ENCODE peak calls at places on chromosome 19, in ten cellular contexts. Q is occipital lobe; S is activated CD4-positive, alpha-beta memory T cell treated with anti-CD3 and anti-CD28 coated beads, Interleukin-2, amount 10 ng/mL, durations not matched to agents 7 days and 5 days; G is astrocyte of the cerebellum; N is T-helper 2 cell treated with Interferon-gamma antibody and Interleukin-4, amounts not matched to agents 5 μg/mL and 100 μg/mL, for 36 hours; O is stimulated activated CD4-positive, alpha-beta T cell treated with anti-CD3 and anti-CD28 coated beads, Interleukin-1b, Interleukin-23, amount 100 ng/mL, for 1 hour; D is pancreas; R is cardiac muscle cell; I is uterus; U is nucleus accumbens. F is an unnamed sample.

GRCh38 chr19:34808566-34808965 is 35.6 kb upstream of the ZNF599 start:
- DNase-seq in N (no peak), G (peak), Q (no peak), R (peak), I (no peak), S (no peak), O (no peak), D (no peak), U (no peak), F (no peak)

GRCh38 chr19:41373993-41374392 is 2.3 kb upstream of the TMEM91 start:
- DNase-seq in O (no peak), S (no peak), G (peak), N (no peak), Q (peak), I (peak), U (peak), D (peak), R (peak), F (peak)

GRCh38 chr19:10166046-10166445 is 28.7 kb downstream of the DNMT1 start:
- DNase-seq in N (no peak), Q (no peak), S (no peak), U (no peak), O (no peak), I (no peak), G (no peak), R (no peak), D (no peak), F (no peak)

GRCh38 chr19:48713041-48713863 is 6.3 kb downstream of the MAMSTR start:
- DNase-seq in U (no peak), R (no peak), O (no peak), Q (no peak), S (no peak), D (no peak), G (no peak), I (no peak), N (no peak), F (no peak)

GRCh38 chr19:7494416-7495098 is 5.7 kb upstream of the PEX11G start:
- DNase-seq in G (no peak), R (peak), N (no peak), O (no peak), Q (peak), S (no peak), D (peak), U (peak), I (no peak), F (peak)

GRCh38 chr19:888615-889385 is 4.2 kb downstream of the MED16 start:
- DNase-seq in O (no peak), S (no peak), G (no peak), R (no peak), Q (no peak), U (no peak), N (no peak), D (no peak), I (no peak), F (no peak)

GRCh38 chr19:287381-287871 is 3.8 kb downstream of the PLPP2 start:
- DNase-seq in R (no peak), S (no peak), I (no peak), D (no peak), Q (no peak), O (no peak), G (no peak), N (no peak), U (no peak), F (peak)

GRCh38 chr19:35609881-35610353 is 2.6 kb upstream of the HAUS5 start:
- DNase-seq in U (no peak), N (no peak), G (no peak), O (no peak), D (no peak), Q (no peak), S (peak), I (no peak), R (no peak), F (peak)

GRCh38 chr19:646798-647565 is 7.3 kb downstream of the FGF22 start:
- DNase-seq in Q (no peak), G (no peak), D (no peak), N (no peak), U (no peak), S (no peak), R (no peak), O (no peak), I (no peak), F (peak)

GRCh38 chr19:45739498-45740439 is 6.5 kb downstream of the MEIOSIN start:
- DNase-seq in Q (no peak), I (no peak), D (no peak), R (no peak), U (no peak), N (no peak), S (no peak), G (no peak), O (no peak), F (no peak)

GRCh38 chr19:7617172-7617571 is 12.2 kb downstream of the XAB2 start:
- DNase-seq in G (no peak), Q (no peak), O (no peak), S (no peak), I (no peak), D (no peak), R (no peak), N (no peak), U (no peak), F (no peak)

GRCh38 chr19:1217366-1217765 is 11.8 kb downstream of the STK11 start:
- DNase-seq in N (no peak), O (no peak), R (no peak), G (no peak), D (no peak), S (no peak), Q (no peak), I (no peak), U (no peak), F (peak)

GRCh38 chr19:58330458-58330857 is 3.7 kb downstream of the ZSCAN22 start:
- DNase-seq in G (no peak), D (no peak), N (no peak), U (peak), Q (peak), I (no peak), O (no peak), R (peak), S (no peak), F (no peak)

GRCh38 chr19:4352701-4353121 is 9.3 kb downstream of the MPND start:
- DNase-seq in G (peak), R (peak), S (peak), I (no peak), O (no peak), N (no peak), U (no peak), D (no peak), Q (no peak), F (no peak)

GRCh38 chr19:15672580-15673175 is at the start of gene CYP4F12:
- DNase-seq in O (no peak), G (no peak), D (peak), U (no peak), R (peak), Q (no peak), S (no peak), I (peak), N (no peak), F (peak)

GRCh38 chr19:17214531-17215124 is 529 bp upstream of the USE1 start:
- DNase-seq in S (no peak), D (no peak), U (no peak), R (no peak), I (no peak), N (no peak), G (no peak), O (no peak), Q (no peak), F (no peak)

GRCh38 chr19:3075605-3076431 is 13.5 kb upstream of the TLE5 start:
- DNase-seq in D (peak), G (no peak), O (peak), R (peak), U (no peak), N (peak), Q (no peak), S (peak), I (peak), F (peak)

GRCh38 chr19:55622242-55622969 is 2.0 kb downstream of the ZNF784 start:
- DNase-seq in G (no peak), S (no peak), D (no peak), Q (no peak), U (no peak), N (no peak), R (no peak), I (no peak), O (no peak), F (no peak)

GRCh38 chr19:14434157-14434501 is 1.0 kb downstream of the PKN1 start:
- DNase-seq in S (no peak), R (no peak), G (no peak), I (no peak), O (no peak), N (no peak), D (no peak), U (no peak), Q (no peak), F (no peak)

GRCh38 chr19:33399745-33400681 is 26.5 kb downstream of the CEBPG start:
- DNase-seq in N (no peak), I (no peak), O (no peak), U (no peak), G (no peak), R (no peak), Q (no peak), D (no peak), S (no peak), F (peak)

GRCh38 chr19:22945560-22945959 is 57.4 kb downstream of the ZNF728 start:
- DNase-seq in U (no peak), Q (no peak), G (peak), I (no peak), O (no peak), N (no peak), S (no peak), D (no peak), R (peak), F (no peak)

GRCh38 chr19:48338802-48339660 is 13.7 kb downstream of the EMP3 start:
- DNase-seq in R (no peak), I (no peak), U (no peak), O (no peak), S (no peak), Q (no peak), N (no peak), G (no peak), D (no peak), F (no peak)

GRCh38 chr19:12778020-12778904 is 2.9 kb upstream of the HOOK2 start:
- DNase-seq in S (peak), N (peak), D (peak), G (no peak), Q (peak), U (no peak), R (peak), O (no peak), I (peak), F (peak)

GRCh38 chr19:17086129-17086528 is 10.6 kb downstream of the MYO9B start:
- DNase-seq in G (no peak), R (no peak), Q (peak), S (no peak), D (no peak), I (no peak), N (no peak), U (peak), O (no peak), F (no peak)

GRCh38 chr19:38557205-38557799 is 60.5 kb downstream of the MAP4K1 start:
- DNase-seq in U (no peak), I (no peak), S (peak), N (peak), R (no peak), G (no peak), O (no peak), Q (no peak), D (no peak), F (peak)

GRCh38 chr19:50719566-50719965 is at the start of gene SHANK1:
- DNase-seq in I (no peak), S (no peak), N (no peak), U (no peak), G (no peak), O (no peak), R (peak), Q (no peak), D (no peak), F (no peak)

GRCh38 chr19:6423499-6424189 is 967 bp downstream of the KHSRP start:
- DNase-seq in D (peak), R (peak), O (no peak), I (peak), N (peak), U (no peak), S (peak), G (no peak), Q (no peak), F (no peak)

GRCh38 chr19:49151339-49152217 is 3.6 kb downstream of the HRC start:
- DNase-seq in N (no peak), I (no peak), G (no peak), O (no peak), D (peak), S (peak), R (peak), Q (no peak), U (no peak), F (peak)

GRCh38 chr19:18058208-18059009 is 28.3 kb downstream of the IL12RB1 start:
- DNase-seq in I (peak), N (peak), S (peak), D (peak), O (peak), R (peak), G (peak), Q (peak), U (peak), F (peak)

GRCh38 chr19:15550847-15551182 is 42.5 kb downstream of the CYP4F22 start:
- DNase-seq in I (no peak), U (no peak), R (peak), D (no peak), G (no peak), S (no peak), N (peak), O (no peak), Q (no peak), F (no peak)

GRCh38 chr19:49514151-49514550 is 1.7 kb downstream of the FCGRT start:
- DNase-seq in R (no peak), N (no peak), D (no peak), S (no peak), Q (no peak), U (no peak), G (no peak), I (no peak), O (no peak), F (no peak)